ENCODE peak calls at places on chromosomes 1 and 21, in seven cellular contexts. A is right lobe of liver, B is tibial nerve, M is heart right ventricle, Z is A673, N is SK-N-SH, R is fibroblast of lung. O is an unnamed sample. For H3K36me3, the result is how much of the 10 kb centered on the place peaks cover.

GRCh38 chr1:32992489-32993214 is 28.0 kb upstream of the RNF19B start:
- DNase-seq in M (peak), R (peak), B (peak), A (peak), Z (peak), N (no peak), O (peak)

GRCh38 chr1:45326627-45327591 is at the start of gene HPDL:
- DNase-seq in A (peak), M (peak), B (peak), R (peak), Z (peak), N (peak), O (no peak)

GRCh38 chr1:71650126-71650525 is 569.3 kb upstream of the ZRANB2 start:
- DNase-seq in N (peak), Z (peak), B (no peak), R (no peak), A (no peak), M (no peak), O (no peak)

GRCh38 chr1:59738152-59738551 is 76.6 kb upstream of the HOOK1 start:
- DNase-seq in M (no peak), R (peak), N (no peak), Z (peak), B (no peak), A (no peak), O (no peak)

GRCh38 chr1:85607913-85608250 is 27.3 kb downstream of the CCN1 start:
- DNase-seq in B (no peak), N (no peak), M (no peak), Z (no peak), R (peak), A (no peak), O (no peak)

GRCh38 chr1:94418664-94419655 is 771 bp downstream of the ABCD3 start:
- DNase-seq in N (peak), M (peak), R (peak), B (peak), A (peak), Z (peak), O (no peak)

GRCh38 chr1:11654571-11655262 is at the start of gene FBXO44:
- DNase-seq in N (peak), M (peak), R (no peak), Z (no peak), B (no peak), A (peak), O (no peak)

GRCh38 chr21:45467221-45467779 is 62.3 kb downstream of the COL18A1 start:
- DNase-seq in Z (no peak), B (no peak), R (peak), M (no peak), A (no peak), N (no peak), O (no peak)

GRCh38 chr1:154474802-154475201 is 27.2 kb upstream of the TDRD10 start:
- DNase-seq in Z (peak), M (peak), N (no peak), B (peak), R (peak), A (peak), O (no peak)

GRCh38 chr1:21628798-21629393 is 40.3 kb downstream of the RAP1GAP start:
- DNase-seq in R (no peak), Z (no peak), N (no peak), A (peak), B (no peak), M (no peak), O (no peak)

GRCh38 chr1:161835963-161836362 is 69.8 kb downstream of the ATF6 start:
- DNase-seq in A (no peak), R (peak), B (no peak), M (no peak), N (no peak), Z (no peak), O (no peak)

GRCh38 chr1:24961961-24962861 is 32.1 kb upstream of the RUNX3 start:
- DNase-seq in R (no peak), A (no peak), B (no peak), N (no peak), Z (no peak), M (no peak), O (no peak)

GRCh38 chr21:32009263-32009662 is 136.4 kb downstream of the HUNK start:
- DNase-seq in Z (no peak), B (no peak), M (no peak), A (no peak), R (no peak), N (no peak), O (no peak)

GRCh38 chr1:161185732-161186311 is 8.5 kb upstream of the B4GALT3 start:
- DNase-seq in R (no peak), A (no peak), B (no peak), Z (no peak), M (no peak), N (no peak), O (no peak)

GRCh38 chr1:5751833-5752714 is 240.2 kb downstream of the NPHP4 start:
- DNase-seq in A (peak), N (no peak), M (no peak), B (no peak), Z (no peak), R (no peak), O (no peak)

GRCh38 chr1:237205400-237206064 is 163.5 kb downstream of the RYR2 start:
- DNase-seq in B (no peak), M (peak), N (no peak), Z (no peak), R (no peak), A (no peak), O (no peak)

GRCh38 chr1:8427493-8427892 is 109.6 kb downstream of the SLC45A1 start:
- DNase-seq in N (no peak), M (no peak), R (no peak), Z (no peak), A (no peak), B (no peak), O (no peak)

GRCh38 chr1:41519667-41520066 is 35.2 kb upstream of the EDN2 start:
- DNase-seq in B (no peak), R (no peak), A (no peak), Z (no peak), N (no peak), M (no peak), O (no peak)

GRCh38 chr1:212459656-212460055 is 26.9 kb downstream of the NENF start:
- DNase-seq in Z (no peak), A (no peak), B (no peak), M (no peak), R (no peak), N (no peak), O (no peak)

GRCh38 chr1:66556161-66556611 is 22.2 kb downstream of the SGIP1 start:
- DNase-seq in B (no peak), R (no peak), N (no peak), A (no peak), M (no peak), Z (no peak), O (no peak)

GRCh38 chr1:156510709-156511108 is 10.1 kb upstream of the MEF2D start:
- DNase-seq in B (peak), R (peak), M (peak), Z (no peak), A (no peak), N (no peak), O (peak)

GRCh38 chr1:198491596-198491995 is 48.9 kb downstream of the ATP6V1G3 start:
- DNase-seq in N (no peak), B (no peak), Z (peak), M (no peak), A (no peak), R (no peak), O (no peak)

GRCh38 chr1:169867012-169867679 is 26.6 kb downstream of the SCYL3 start:
- DNase-seq in R (no peak), A (no peak), M (no peak), Z (no peak), B (no peak), N (no peak), O (no peak)

GRCh38 chr1:55893155-55893554 is 678.0 kb upstream of the USP24 start:
- DNase-seq in Z (peak), R (peak), B (no peak), M (no peak), A (no peak), N (no peak), O (no peak)

GRCh38 chr1:39293375-39294070 is 89.0 kb downstream of the MACF1 start:
- DNase-seq in N (no peak), B (no peak), M (no peak), R (peak), Z (peak), A (no peak), O (no peak)
- H3K36me3 ChIP-seq in N (half or more), B (under half), M (under half), R (under half), Z (under half), A (half or more), O (half or more)

DNA sequence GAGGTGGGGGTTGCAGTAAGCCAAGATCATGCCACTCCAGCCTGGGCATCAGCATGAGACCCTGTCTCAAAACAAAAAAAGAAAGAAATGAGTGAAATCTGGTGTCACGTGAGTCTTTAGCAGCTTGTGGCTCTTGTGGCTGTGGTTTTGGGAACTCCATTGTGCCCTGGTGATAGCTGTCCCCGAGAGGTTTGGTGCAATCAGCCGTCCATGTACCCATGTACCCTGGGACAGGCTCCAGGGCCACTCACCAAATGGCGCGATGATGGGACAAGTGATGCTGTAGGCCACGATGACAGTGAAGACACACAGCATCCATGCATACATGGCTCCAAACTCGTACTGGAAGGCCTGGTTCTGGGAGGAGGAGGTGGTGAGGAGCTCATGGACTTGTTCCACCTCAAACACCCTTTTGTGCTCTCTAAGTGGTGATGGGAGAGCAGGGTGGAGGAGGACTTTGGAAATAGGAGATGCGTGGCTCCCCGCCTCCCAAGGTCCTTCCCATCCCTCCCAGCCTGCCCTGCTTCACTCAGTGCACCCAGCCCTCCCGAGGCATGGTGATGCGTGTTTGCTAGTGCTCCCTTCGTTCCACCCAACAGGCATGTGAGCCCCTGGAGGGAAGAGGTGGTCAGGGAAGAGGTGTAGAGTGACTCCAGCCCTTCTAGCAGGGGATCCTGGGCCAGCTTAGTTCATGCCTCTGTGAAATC is 29.6 kb downstream of the TMEM63A start:
- DNase-seq in N (no peak), A (no peak), Z (no peak), B (no peak), R (no peak), M (no peak), O (no peak)
- H3K36me3 ChIP-seq in N (under half), A (under half), Z (under half), B (under half), R (under half), M (under half), O (half or more)

DNA sequence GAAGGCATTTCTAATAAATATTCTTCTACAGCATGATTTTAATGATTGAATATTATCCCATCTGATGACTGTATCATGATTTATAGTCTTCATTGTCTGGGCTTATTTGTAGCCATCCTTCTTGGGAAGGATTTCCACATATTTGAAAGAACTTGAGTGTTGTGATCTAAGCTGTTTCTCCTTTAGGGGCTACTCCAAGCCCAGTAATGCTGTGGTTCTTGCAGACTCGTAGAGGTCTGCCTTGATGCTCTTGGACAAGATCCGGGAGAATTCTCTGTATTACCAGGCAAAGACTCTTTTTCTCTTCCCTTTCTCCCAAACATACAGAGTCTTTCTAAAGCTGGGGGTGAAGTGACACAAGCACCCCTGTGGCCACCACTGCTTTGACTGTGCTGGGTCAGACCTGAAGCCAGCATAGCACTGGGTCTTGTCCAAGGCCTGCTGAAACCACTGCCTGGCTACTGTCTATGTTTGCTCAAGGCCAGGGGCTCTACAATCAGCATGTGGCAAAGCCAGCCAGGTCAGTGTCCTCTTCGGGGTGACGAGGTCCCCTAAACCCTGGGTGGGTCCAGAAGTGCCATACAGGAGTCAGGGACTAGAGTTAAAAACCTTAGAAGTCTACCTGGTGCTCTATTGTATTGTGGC is 107.4 kb downstream of the GIPC2 start:
- DNase-seq in M (no peak), N (no peak), A (no peak), Z (no peak), R (no peak), B (no peak), O (no peak)
- H3K36me3 ChIP-seq in M (under half), N (under half), A (under half), Z (under half), R (under half), B (under half), O (under half)

GRCh38 chr1:9630331-9631081 is 21.0 kb upstream of the PIK3CD start:
- DNase-seq in R (no peak), A (no peak), B (no peak), N (no peak), Z (no peak), M (no peak), O (no peak)

GRCh38 chr1:9629445-9630201 is 21.9 kb upstream of the PIK3CD start:
- DNase-seq in A (peak), R (no peak), M (peak), B (peak), Z (no peak), N (no peak), O (no peak)

GRCh38 chr1:9628541-9629444 is 22.7 kb upstream of the PIK3CD start:
- DNase-seq in A (no peak), M (no peak), Z (no peak), R (no peak), B (no peak), N (no peak), O (no peak)

GRCh38 chr1:9633493-9633892 is 18.0 kb upstream of the PIK3CD start:
- DNase-seq in Z (no peak), M (no peak), A (no peak), R (no peak), B (no peak), N (no peak), O (no peak)

GRCh38 chr1:9631613-9632012 is 19.9 kb upstream of the PIK3CD start:
- DNase-seq in A (no peak), M (no peak), R (no peak), B (no peak), N (no peak), Z (no peak), O (no peak)
- H3K36me3 ChIP-seq in A (under half), M (under half), R (under half), B (under half), N (under half), Z (under half), O (under half)